ENCODE peak calls at places on chromosomes 2 and 18, in four cellular contexts. P, I, O and U are unnamed samples.

GRCh38 chr18:41324020-41324791 is 630.8 kb upstream of the PIK3C3 start:
- DNase-seq in O (no peak), I (no peak), P (no peak), U (no peak)

GRCh38 chr2:127324635-127325034 is 30.7 kb upstream of the ERCC3 start:
- DNase-seq in I (peak; percentile 54), P (no peak), O (no peak), U (no peak)

GRCh38 chr2:69692424-69692823 is 48.9 kb upstream of the AAK1 start:
- DNase-seq in P (no peak), O (no peak), I (no peak), U (no peak)

GRCh38 chr2:29361255-29361654 is 246.0 kb downstream of the CLIP4 start:
- DNase-seq in O (no peak), I (no peak), P (no peak), U (no peak)

GRCh38 chr2:194556639-194557038 is 1100.4 kb upstream of the SLC39A10 start:
- DNase-seq in P (no peak), I (no peak), O (no peak), U (no peak)

GRCh38 chr18:79926715-79927596 is 24.5 kb downstream of the SLC66A2 start:
- DNase-seq in I (no peak), P (peak; percentile 46), O (no peak), U (no peak)

GRCh38 chr2:101132202-101132601 is 19.0 kb downstream of the TBC1D8 start:
- DNase-seq in I (no peak), P (no peak), O (no peak), U (no peak)

GRCh38 chr2:196277002-196277401 is 105.6 kb upstream of the STK17B start:
- DNase-seq in O (no peak), I (peak; percentile 29), P (no peak), U (no peak)

GRCh38 chr2:186617186-186617585 is 27.3 kb downstream of the ITGAV start:
- DNase-seq in I (no peak), O (no peak), P (no peak), U (no peak)

GRCh38 chr2:9002637-9003365 is 683 bp downstream of the MBOAT2 start:
- DNase-seq in I (peak; percentile 59), P (peak; percentile 59), O (no peak), U (no peak)

GRCh38 chr2:231924889-231925275 is 1.3 kb downstream of the NPPC start:
- DNase-seq in I (no peak), P (no peak), O (no peak), U (no peak)
- TF ChIP-seq EGR1 in I (no peak), P (no peak), O (no peak), U (no peak)

GRCh38 chr2:118222643-118223486 is 134.6 kb downstream of the INSIG2 start:
- DNase-seq in O (no peak), P (peak; percentile 30), I (no peak), U (no peak)
- H3K9ac ChIP-seq in O (peak overlapping the region; percentile 87), P (no peak overlapping the region), I (no peak overlapping the region), U (no peak overlapping the region)

GRCh38 chr2:120684691-120685402 is 50.8 kb upstream of the GLI2 start:
- DNase-seq in P (no peak), O (no peak), I (no peak), U (no peak)
- TF ChIP-seq EGR1 in P (no peak), O (no peak), I (no peak), U (no peak)

GRCh38 chr2:36555789-36556188 is 42.2 kb downstream of the FEZ2 start:
- DNase-seq in I (no peak), O (no peak), P (no peak), U (no peak)
- H3K9ac ChIP-seq in I (no peak overlapping the region), O (no peak overlapping the region), P (no peak overlapping the region), U (no peak overlapping the region)

DNA sequence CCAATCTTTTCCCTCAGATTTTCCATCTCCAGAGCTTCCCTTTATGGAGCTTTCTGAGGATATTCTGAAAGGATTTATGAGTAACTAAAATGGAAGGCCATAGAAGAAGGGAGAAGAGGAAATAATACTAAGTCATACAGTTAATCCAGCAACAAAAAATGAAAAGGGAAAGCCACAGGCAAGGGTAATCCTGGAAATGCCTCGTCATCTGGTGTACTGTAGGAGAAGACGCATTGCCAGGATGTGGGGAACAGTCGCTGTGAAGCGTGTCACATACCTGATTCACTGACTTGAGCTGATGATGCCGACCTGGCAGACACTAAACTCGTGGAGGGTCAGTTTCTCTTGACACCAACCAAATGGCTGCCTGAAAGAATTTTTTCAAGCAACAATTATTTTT is 34.7 kb upstream of the ALPP start:
- DNase-seq in O (no peak), P (no peak), I (no peak), U (no peak)
- TF ChIP-seq EGR1 in O (no peak), P (no peak), I (no peak), U (no peak)

GRCh38 chr18:10070581-10071000 is 156.8 kb downstream of the VAPA start:
- DNase-seq in P (no peak), I (no peak), O (no peak), U (no peak)
- H3K9ac ChIP-seq in P (no peak overlapping the region), I (no peak overlapping the region), O (no peak overlapping the region), U (no peak overlapping the region)

GRCh38 chr2:133952896-133953295 is 301.0 kb upstream of the MGAT5 start:
- DNase-seq in P (no peak), O (no peak), I (no peak), U (no peak)

GRCh38 chr2:133956434-133956935 is 297.4 kb upstream of the MGAT5 start:
- DNase-seq in P (no peak), I (no peak), O (no peak), U (no peak)

GRCh38 chr2:133954636-133955035 is 299.2 kb upstream of the MGAT5 start:
- DNase-seq in O (no peak), P (no peak), I (no peak), U (no peak)

GRCh38 chr2:133953524-133953923 is 300.3 kb upstream of the MGAT5 start:
- DNase-seq in I (no peak), P (no peak), O (peak; percentile 51), U (no peak)

DNA sequence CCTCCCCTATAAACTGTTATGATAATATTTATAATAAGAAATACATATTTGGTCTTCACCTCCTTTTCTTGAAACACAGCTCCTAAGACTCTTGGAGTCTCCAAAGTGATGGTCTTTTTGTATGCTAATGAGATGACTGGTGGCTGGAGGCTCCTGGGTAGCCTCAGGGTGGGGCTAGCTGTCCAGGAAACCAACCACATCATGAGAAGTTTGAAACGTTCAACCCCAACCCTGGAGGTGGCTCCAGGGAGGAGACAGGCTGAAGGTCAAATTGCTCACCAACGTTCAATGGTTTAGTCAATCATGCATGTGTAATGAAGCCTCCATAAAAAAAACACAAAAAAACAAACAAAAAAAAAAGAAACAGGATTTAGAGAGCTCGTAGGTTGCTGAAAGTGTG is 298.7 kb upstream of the MGAT5 start:
- DNase-seq in I (peak; percentile 6), O (no peak), P (no peak), U (no peak)
- TF ChIP-seq EGR1 in I (no peak), O (no peak), P (no peak), U (no peak)

DNA sequence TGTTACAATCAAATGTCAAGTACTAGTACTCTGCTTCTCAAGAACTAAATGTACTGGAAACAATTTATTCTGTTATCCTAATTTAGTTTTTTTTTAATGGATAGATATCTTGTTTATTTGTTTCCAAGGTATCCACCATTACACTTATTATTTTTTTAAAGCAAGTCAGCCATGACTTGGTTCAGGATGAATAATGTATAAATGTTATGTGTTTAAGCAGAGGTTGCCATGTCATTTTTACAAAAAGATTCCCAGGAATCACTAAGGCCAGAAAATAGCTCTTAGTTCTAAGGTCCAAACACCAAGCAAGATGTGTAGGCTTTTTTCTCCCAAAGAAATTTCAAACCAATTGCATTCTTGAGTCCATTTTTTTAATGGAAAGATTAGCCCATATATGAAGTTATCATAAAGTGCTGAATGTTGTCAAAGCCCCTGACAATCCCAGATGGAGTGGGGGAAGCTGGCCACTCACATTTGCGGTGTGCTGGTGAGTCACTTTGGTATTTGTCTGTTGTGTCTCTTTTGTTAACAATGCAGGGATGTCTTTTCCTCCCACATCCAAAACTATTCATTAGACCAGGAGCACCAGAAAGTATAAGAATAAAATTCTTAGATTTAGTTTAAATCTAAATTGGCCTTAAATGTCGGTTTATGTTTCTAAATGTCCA is 158.9 kb downstream of the COL6A3 start:
- DNase-seq in P (no peak), I (no peak), O (no peak), U (no peak)
- H3K9ac ChIP-seq in P (no peak overlapping the region), I (no peak overlapping the region), O (no peak overlapping the region), U (no peak overlapping the region)